ENCODE peak calls at places on chromosomes 12 and 14, in seven cellular contexts. One of them, this sample, is unnamed.

GRCh38 chr12:100447405-100447804 is 26.3 kb upstream of the NR1H4 start:
- DNase-seq in A549: no peak
- DNase-seq in EL: no peak
- DNase-seq in activated T-cell treated with anti-CD3 and anti-CD28 coated beads, Interleukin-2, amount 50 U/mL, for 24 hours: no peak
- DNase-seq in mammary epithelial cell: no peak
- DNase-seq in head of caudate nucleus: no peak
- DNase-seq in HFFc6: no peak
- DNase-seq in this sample: no peak

GRCh38 chr12:100672075-100672592 is 98.7 kb downstream of the GAS2L3 start:
- DNase-seq in activated T-cell treated with anti-CD3 and anti-CD28 coated beads, Interleukin-2, amount 50 U/mL, for 24 hours: peak; percentile 44
- DNase-seq in A549: peak; percentile 29
- DNase-seq in head of caudate nucleus: no peak
- DNase-seq in mammary epithelial cell: no peak
- DNase-seq in EL: peak; percentile 30
- DNase-seq in HFFc6: no peak
- DNase-seq in this sample: peak; percentile 55

GRCh38 chr14:22689186-22689585 is 45.0 kb upstream of the OR6J1 start:
- DNase-seq in A549: peak; percentile 50
- DNase-seq in HFFc6: peak; percentile 88
- DNase-seq in head of caudate nucleus: no peak
- DNase-seq in EL: peak; percentile 96
- DNase-seq in activated T-cell treated with anti-CD3 and anti-CD28 coated beads, Interleukin-2, amount 50 U/mL, for 24 hours: no peak
- DNase-seq in mammary epithelial cell: peak; percentile 96
- DNase-seq in this sample: peak; percentile 45

GRCh38 chr14:102394717-102395378 is 32.1 kb downstream of the TECPR2 start:
- DNase-seq in HFFc6: no peak
- DNase-seq in A549: no peak
- DNase-seq in head of caudate nucleus: no peak
- DNase-seq in activated T-cell treated with anti-CD3 and anti-CD28 coated beads, Interleukin-2, amount 50 U/mL, for 24 hours: no peak
- DNase-seq in EL: no peak
- DNase-seq in mammary epithelial cell: no peak
- DNase-seq in this sample: no peak

GRCh38 chr12:25135531-25136154 is 59.3 kb downstream of the DNAI7 start:
- DNase-seq in head of caudate nucleus: no peak
- DNase-seq in mammary epithelial cell: peak; percentile 91
- DNase-seq in HFFc6: peak; percentile 8
- DNase-seq in activated T-cell treated with anti-CD3 and anti-CD28 coated beads, Interleukin-2, amount 50 U/mL, for 24 hours: no peak
- DNase-seq in EL: no peak
- DNase-seq in A549: no peak
- DNase-seq in this sample: no peak

GRCh38 chr12:98895086-98895651 is 250.1 kb downstream of the APAF1 start:
- DNase-seq in mammary epithelial cell: no peak
- DNase-seq in activated T-cell treated with anti-CD3 and anti-CD28 coated beads, Interleukin-2, amount 50 U/mL, for 24 hours: no peak
- DNase-seq in head of caudate nucleus: no peak
- DNase-seq in HFFc6: no peak
- DNase-seq in A549: no peak
- DNase-seq in EL: no peak
- DNase-seq in this sample: no peak

GRCh38 chr14:80212025-80212402 is 710 bp upstream of the DIO2 start:
- DNase-seq in activated T-cell treated with anti-CD3 and anti-CD28 coated beads, Interleukin-2, amount 50 U/mL, for 24 hours: no peak
- DNase-seq in EL: peak; percentile 80
- DNase-seq in HFFc6: peak; percentile 68
- DNase-seq in head of caudate nucleus: no peak
- DNase-seq in mammary epithelial cell: peak; percentile 58
- DNase-seq in A549: peak; percentile 87
- DNase-seq in this sample: peak; percentile 9

GRCh38 chr12:120583478-120584030 is 2.4 kb upstream of the POP5 start:
- DNase-seq in HFFc6: peak; percentile 47
- DNase-seq in A549: peak; percentile 73
- DNase-seq in head of caudate nucleus: peak; percentile 77
- DNase-seq in mammary epithelial cell: peak; percentile 40
- DNase-seq in EL: peak; percentile 70
- DNase-seq in activated T-cell treated with anti-CD3 and anti-CD28 coated beads, Interleukin-2, amount 50 U/mL, for 24 hours: peak; percentile 88
- DNase-seq in this sample: peak; percentile 78

GRCh38 chr12:53734425-53734824 is 7.2 kb upstream of the CALCOCO1 start:
- DNase-seq in EL: no peak
- DNase-seq in HFFc6: no peak
- DNase-seq in head of caudate nucleus: no peak
- DNase-seq in activated T-cell treated with anti-CD3 and anti-CD28 coated beads, Interleukin-2, amount 50 U/mL, for 24 hours: no peak
- DNase-seq in mammary epithelial cell: no peak
- DNase-seq in A549: no peak
- DNase-seq in this sample: no peak

GRCh38 chr14:69204753-69205152 is 13.5 kb downstream of the EXD2 start:
- DNase-seq in A549: peak; percentile 2
- DNase-seq in activated T-cell treated with anti-CD3 and anti-CD28 coated beads, Interleukin-2, amount 50 U/mL, for 24 hours: no peak
- DNase-seq in EL: no peak
- DNase-seq in head of caudate nucleus: no peak
- DNase-seq in mammary epithelial cell: peak; percentile 70
- DNase-seq in HFFc6: no peak
- DNase-seq in this sample: no peak

GRCh38 chr14:61516125-61516740 is 179.1 kb upstream of the HIF1A start:
- DNase-seq in head of caudate nucleus: no peak
- DNase-seq in A549: no peak
- DNase-seq in mammary epithelial cell: no peak
- DNase-seq in HFFc6: no peak
- DNase-seq in EL: no peak
- DNase-seq in activated T-cell treated with anti-CD3 and anti-CD28 coated beads, Interleukin-2, amount 50 U/mL, for 24 hours: no peak
- DNase-seq in this sample: no peak

GRCh38 chr14:31410048-31410654 is 10.2 kb downstream of the HEATR5A start:
- DNase-seq in A549: no peak
- DNase-seq in mammary epithelial cell: no peak
- DNase-seq in EL: no peak
- DNase-seq in activated T-cell treated with anti-CD3 and anti-CD28 coated beads, Interleukin-2, amount 50 U/mL, for 24 hours: no peak
- DNase-seq in HFFc6: no peak
- DNase-seq in head of caudate nucleus: no peak
- DNase-seq in this sample: no peak

GRCh38 chr14:97697772-97698171 is 900.6 kb downstream of the VRK1 start:
- DNase-seq in activated T-cell treated with anti-CD3 and anti-CD28 coated beads, Interleukin-2, amount 50 U/mL, for 24 hours: no peak
- DNase-seq in HFFc6: no peak
- DNase-seq in head of caudate nucleus: no peak
- DNase-seq in mammary epithelial cell: no peak
- DNase-seq in EL: no peak
- DNase-seq in A549: no peak
- DNase-seq in this sample: no peak

GRCh38 chr12:107884769-107885694 is 110.5 kb downstream of the ASCL4 start:
- DNase-seq in A549: peak; percentile 61
- DNase-seq in HFFc6: peak; percentile 30
- DNase-seq in EL: peak; percentile 52
- DNase-seq in mammary epithelial cell: peak; percentile 12
- DNase-seq in activated T-cell treated with anti-CD3 and anti-CD28 coated beads, Interleukin-2, amount 50 U/mL, for 24 hours: peak; percentile 38
- DNase-seq in head of caudate nucleus: peak; percentile 52
- DNase-seq in this sample: peak; percentile 71

GRCh38 chr14:106372870-106373657 is 846.7 kb downstream of the TMEM121 start:
- DNase-seq in head of caudate nucleus: no peak
- DNase-seq in EL: no peak
- DNase-seq in activated T-cell treated with anti-CD3 and anti-CD28 coated beads, Interleukin-2, amount 50 U/mL, for 24 hours: peak; percentile 88
- DNase-seq in HFFc6: no peak
- DNase-seq in A549: peak; percentile 51
- DNase-seq in mammary epithelial cell: no peak
- DNase-seq in this sample: peak; percentile 53

GRCh38 chr14:93619176-93619793 is 169.0 kb downstream of the PRIMA1 start:
- DNase-seq in activated T-cell treated with anti-CD3 and anti-CD28 coated beads, Interleukin-2, amount 50 U/mL, for 24 hours: no peak
- DNase-seq in head of caudate nucleus: peak; percentile 52
- DNase-seq in mammary epithelial cell: peak; percentile 14
- DNase-seq in A549: peak; percentile 62
- DNase-seq in HFFc6: peak; percentile 56
- DNase-seq in EL: peak; percentile 48
- DNase-seq in this sample: peak; percentile 42

GRCh38 chr12:89225401-89225800 is 126.9 kb downstream of the DUSP6 start:
- DNase-seq in mammary epithelial cell: peak; percentile 94
- DNase-seq in head of caudate nucleus: no peak
- DNase-seq in activated T-cell treated with anti-CD3 and anti-CD28 coated beads, Interleukin-2, amount 50 U/mL, for 24 hours: peak; percentile 78
- DNase-seq in HFFc6: peak; percentile 58
- DNase-seq in A549: peak; percentile 9
- DNase-seq in EL: peak; percentile 69
- DNase-seq in this sample: no peak

GRCh38 chr12:31740618-31741017 is 11.8 kb upstream of the AMN1 start:
- DNase-seq in activated T-cell treated with anti-CD3 and anti-CD28 coated beads, Interleukin-2, amount 50 U/mL, for 24 hours: no peak
- DNase-seq in A549: no peak
- DNase-seq in EL: no peak
- DNase-seq in mammary epithelial cell: no peak
- DNase-seq in HFFc6: no peak
- DNase-seq in head of caudate nucleus: no peak
- DNase-seq in this sample: no peak

GRCh38 chr14:104441275-104442106 is 138.1 kb upstream of the C14orf180 start:
- DNase-seq in activated T-cell treated with anti-CD3 and anti-CD28 coated beads, Interleukin-2, amount 50 U/mL, for 24 hours: no peak
- DNase-seq in EL: no peak
- DNase-seq in mammary epithelial cell: no peak
- DNase-seq in A549: no peak
- DNase-seq in head of caudate nucleus: no peak
- DNase-seq in HFFc6: no peak
- DNase-seq in this sample: no peak

GRCh38 chr14:68377056-68377455 is 415.8 kb downstream of the ZFP36L1 start:
- DNase-seq in head of caudate nucleus: no peak
- DNase-seq in activated T-cell treated with anti-CD3 and anti-CD28 coated beads, Interleukin-2, amount 50 U/mL, for 24 hours: no peak
- DNase-seq in A549: no peak
- DNase-seq in EL: no peak
- DNase-seq in mammary epithelial cell: no peak
- DNase-seq in HFFc6: no peak
- DNase-seq in this sample: no peak

GRCh38 chr12:130051900-130052299 is 110.4 kb upstream of the FZD10 start:
- DNase-seq in activated T-cell treated with anti-CD3 and anti-CD28 coated beads, Interleukin-2, amount 50 U/mL, for 24 hours: no peak
- DNase-seq in head of caudate nucleus: no peak
- DNase-seq in mammary epithelial cell: no peak
- DNase-seq in HFFc6: no peak
- DNase-seq in A549: no peak
- DNase-seq in EL: no peak
- DNase-seq in this sample: no peak